ENCODE peak calls at places on chromosomes 7 and 10, in five cellular contexts. P is HCEC 1CT; Y is activated CD4-positive, CD25-positive, alpha-beta regulatory T cell; L is neuronal stem cell; N is iris pigment epithelial cell. M is an unnamed sample.

GRCh38 chr10:42488416-42488815 is 150.0 kb downstream of the ZNF33B start:
- DNase-seq in Y (no peak), N (peak; percentile 37), P (peak; percentile 18), L (no peak), M (no peak)

GRCh38 chr10:98295907-98296306 is 27.9 kb upstream of the LOXL4 start:
- DNase-seq in L (no peak), P (peak; percentile 17), Y (no peak), N (peak; percentile 53), M (no peak)

GRCh38 chr7:44811093-44811492 is 14.6 kb downstream of the PPIA start:
- DNase-seq in N (peak; percentile 36), P (no peak), Y (no peak), L (no peak), M (no peak)

GRCh38 chr7:68309271-68309670 is 1289.0 kb upstream of the AUTS2 start:
- DNase-seq in P (no peak), N (no peak), L (no peak), Y (no peak), M (no peak)

GRCh38 chr7:33750177-33750576 is 155.2 kb upstream of the BMPER start:
- DNase-seq in P (peak; percentile 88), N (peak; percentile 39), L (no peak), Y (no peak), M (no peak)

GRCh38 chr7:13542451-13542850 is 447.0 kb downstream of the ETV1 start:
- DNase-seq in P (no peak), N (no peak), L (no peak), Y (no peak), M (no peak)

GRCh38 chr7:43311694-43312093 is 199.2 kb downstream of the HECW1 start:
- DNase-seq in L (no peak), N (no peak), Y (no peak), P (no peak), M (no peak)

GRCh38 chr10:21807162-21807561 is 196.4 kb downstream of the DNAJC1 start:
- DNase-seq in P (no peak), Y (no peak), N (peak; percentile 41), L (peak; percentile 74), M (no peak)

GRCh38 chr10:58791137-58791536 is 278.5 kb downstream of the BICC1 start:
- DNase-seq in L (no peak), N (peak; percentile 72), Y (no peak), P (peak; percentile 47), M (no peak)

GRCh38 chr10:71752391-71753090 is 20.8 kb downstream of the VSIR start:
- DNase-seq in P (no peak), Y (no peak), N (no peak), L (no peak), M (no peak)

GRCh38 chr10:60594476-60595051 is 183.7 kb upstream of the CDK1 start:
- DNase-seq in Y (no peak), P (no peak), N (peak; percentile 46), L (no peak), M (no peak)

M was measured in ovary.